ENCODE peak calls at places on chromosomes 1 and 21, in nine cellular contexts. W, Z, L, X, O, I, V, M and U are unnamed samples.

GRCh38 chr1:44154049-44154448 is 12.6 kb upstream of the KLF18 start:
- DNase-seq in W (no peak), Z (no peak), L (no peak), X (no peak), O (no peak), I (no peak), V (no peak), M (no peak), U (no peak)

GRCh38 chr1:169513208-169513607 is 27.5 kb upstream of the SLC19A2 start:
- DNase-seq in W (peak), Z (no peak), L (no peak), X (no peak), O (no peak), I (no peak), V (no peak), M (no peak), U (no peak)

GRCh38 chr1:55214903-55215193 is 316 bp downstream of the USP24 start:
- DNase-seq in W (no peak), Z (peak), L (no peak), X (peak), O (no peak), I (peak), V (no peak), M (peak), U (peak)

GRCh38 chr1:57363165-57363564 is 60.7 kb downstream of the DAB1 start:
- DNase-seq in W (no peak), Z (no peak), L (no peak), X (no peak), O (no peak), I (no peak), V (no peak), M (no peak), U (no peak)

GRCh38 chr21:35319684-35320083 is 270.6 kb upstream of the RUNX1 start:
- DNase-seq in W (no peak), Z (no peak), L (peak), X (no peak), O (no peak), I (no peak), V (no peak), M (no peak), U (no peak)

GRCh38 chr1:38274974-38275373 is 228.4 kb upstream of the POU3F1 start:
- DNase-seq in W (no peak), Z (no peak), L (no peak), X (no peak), O (no peak), I (no peak), V (no peak), M (no peak), U (no peak)

GRCh38 chr1:31699341-31699891 is 4.4 kb downstream of the COL16A1 start:
- DNase-seq in W (no peak), Z (no peak), L (peak), X (no peak), O (no peak), I (no peak), V (no peak), M (peak), U (no peak)

GRCh38 chr1:15851251-15852035 is 3.9 kb downstream of the SPEN start:
- DNase-seq in W (peak), Z (no peak), L (no peak), X (no peak), O (no peak), I (no peak), V (no peak), M (no peak), U (no peak)

GRCh38 chr21:45282283-45283018 is 5.2 kb downstream of the POFUT2 start:
- DNase-seq in W (no peak), Z (no peak), L (no peak), X (no peak), O (no peak), I (no peak), V (no peak), M (no peak), U (no peak)

GRCh38 chr1:171740987-171741871 is 636 bp downstream of the VAMP4 start:
- DNase-seq in W (peak), Z (peak), L (peak), X (peak), O (peak), I (peak), V (no peak), M (peak), U (peak)

GRCh38 chr1:150235436-150235851 is 468 bp downstream of the ANP32E start:
- DNase-seq in W (no peak), Z (no peak), L (no peak), X (no peak), O (no peak), I (no peak), V (no peak), M (peak), U (no peak)

GRCh38 chr21:38140192-38140905 is 116.4 kb upstream of the KCNJ15 start:
- DNase-seq in W (no peak), Z (no peak), L (no peak), X (peak), O (no peak), I (no peak), V (no peak), M (no peak), U (peak)

GRCh38 chr1:1894354-1895049 is 3.6 kb upstream of the GNB1 start:
- DNase-seq in W (no peak), Z (no peak), L (no peak), X (peak), O (no peak), I (no peak), V (no peak), M (no peak), U (no peak)

GRCh38 chr21:42123509-42123908 is 52.4 kb downstream of the UMODL1 start:
- DNase-seq in W (no peak), Z (no peak), L (no peak), X (no peak), O (no peak), I (no peak), V (no peak), M (no peak), U (no peak)

GRCh38 chr1:7576946-7577657 is 194.0 kb upstream of the VAMP3 start:
- DNase-seq in W (no peak), Z (no peak), L (peak), X (no peak), O (no peak), I (peak), V (no peak), M (no peak), U (no peak)

GRCh38 chr21:44994016-44994365 is 54.2 kb downstream of the SLX9 start:
- DNase-seq in W (no peak), Z (no peak), L (no peak), X (no peak), O (no peak), I (no peak), V (no peak), M (no peak), U (no peak)

GRCh38 chr1:44946720-44947059 is 39.7 kb downstream of the EIF2B3 start:
- DNase-seq in W (no peak), Z (no peak), L (no peak), X (no peak), O (no peak), I (no peak), V (no peak), M (no peak), U (no peak)

GRCh38 chr1:201501144-201501543 is 5.8 kb downstream of the CSRP1 start:
- DNase-seq in W (no peak), Z (no peak), L (no peak), X (no peak), O (no peak), I (no peak), V (no peak), M (no peak), U (no peak)